ENCODE peak calls at places on chromosomes 7 and 10, in ten cellular contexts. E, L, R, I, M, F, X, D, C and U are unnamed samples.

GRCh38 chr7:30920584-30921539 is 9.2 kb downstream of the AQP1 start:
- DNase-seq in E (peak; percentile 67), L (peak; percentile 76), R (no peak), I (no peak), M (no peak), F (peak; percentile 25), X (no peak), D (no peak), C (peak; percentile 19), U (no peak)

GRCh38 chr7:40213856-40214255 is 79.1 kb downstream of the SUGCT start:
- DNase-seq in E (no peak), L (no peak), R (no peak), I (no peak), M (no peak), F (no peak), X (no peak), D (no peak), C (no peak), U (no peak)

GRCh38 chr7:126948664-126949063 is 304.1 kb downstream of the GRM8 start:
- DNase-seq in E (no peak), L (no peak), R (no peak), I (no peak), M (no peak), F (no peak), X (no peak), D (no peak), C (no peak), U (no peak)

GRCh38 chr7:44184221-44184873 is 4.9 kb downstream of the GCK start:
- DNase-seq in E (peak; percentile 77), L (no peak), R (no peak), I (no peak), M (no peak), F (no peak), X (no peak), D (peak; percentile 49), C (no peak), U (no peak)

GRCh38 chr7:2355079-2356008 is 717 bp downstream of the EIF3B start:
- DNase-seq in E (peak; percentile 33), L (peak; percentile 85), R (no peak), I (no peak), M (peak; percentile 11), F (no peak), X (no peak), D (peak; percentile 54), C (no peak), U (no peak)

GRCh38 chr10:117543245-117543998 is 876 bp downstream of the EMX2 start:
- DNase-seq in E (no peak), L (no peak), R (no peak), I (no peak), M (no peak), F (no peak), X (no peak), D (no peak), C (peak; percentile 71), U (peak; percentile 37)

GRCh38 chr10:79256264-79256806 is 90.9 kb upstream of the PPIF start:
- DNase-seq in E (no peak), L (no peak), R (no peak), I (no peak), M (no peak), F (no peak), X (no peak), D (no peak), C (no peak), U (no peak)

GRCh38 chr7:12291870-12292269 is 80.8 kb downstream of the TMEM106B start:
- DNase-seq in E (no peak), L (no peak), R (peak; percentile 5), I (no peak), M (no peak), F (no peak), X (no peak), D (no peak), C (no peak), U (no peak)

GRCh38 chr7:29987083-29987482 is 2.5 kb downstream of the SCRN1 start:
- DNase-seq in E (peak; percentile 36), L (no peak), R (no peak), I (no peak), M (no peak), F (no peak), X (peak; percentile 20), D (no peak), C (no peak), U (peak; percentile 40)

GRCh38 chr10:31018977-31019376 is 12.7 kb downstream of the ZNF438 start:
- DNase-seq in E (no peak), L (no peak), R (no peak), I (no peak), M (no peak), F (no peak), X (no peak), D (no peak), C (no peak), U (no peak)

GRCh38 chr10:54983255-54983654 is 182.2 kb upstream of the PCDH15 start:
- DNase-seq in E (no peak), L (no peak), R (no peak), I (no peak), M (no peak), F (no peak), X (no peak), D (no peak), C (no peak), U (no peak)

GRCh38 chr7:70360557-70360956 is 762.3 kb downstream of the AUTS2 start:
- DNase-seq in E (no peak), L (no peak), R (no peak), I (no peak), M (no peak), F (no peak), X (no peak), D (no peak), C (no peak), U (no peak)

GRCh38 chr10:16905304-16905703 is 88.1 kb upstream of the RSU1 start:
- DNase-seq in E (no peak), L (no peak), R (no peak), I (no peak), M (no peak), F (no peak), X (no peak), D (no peak), C (no peak), U (no peak)

GRCh38 chr10:75925999-75926398 is 494.6 kb downstream of the LRMDA start:
- DNase-seq in E (no peak), L (no peak), R (no peak), I (no peak), M (no peak), F (no peak), X (no peak), D (no peak), C (no peak), U (no peak)

GRCh38 chr7:151251328-151251925 is 2.9 kb upstream of the SMARCD3 start:
- DNase-seq in E (no peak), L (peak; percentile 88), R (no peak), I (peak; percentile 47), M (no peak), F (no peak), X (peak; percentile 82), D (no peak), C (no peak), U (no peak)

GRCh38 chr7:741191-741671 is 14.2 kb upstream of the PRKAR1B start:
- DNase-seq in E (no peak), L (peak; percentile 78), R (no peak), I (no peak), M (no peak), F (no peak), X (no peak), D (peak; percentile 6), C (no peak), U (no peak)